ENCODE peak calls at places on chromosomes 11 and 22, in nine cellular contexts. O is HL-60, D is A549, I is SK-N-SH, S is HepG2, L is GM23338, X is HCT116, F is GM12878, C is K562. G is an unnamed sample.

GRCh38 chr22:27041745-27042144 is 384.4 kb downstream of the MIAT start:
- DNase-seq in L (no peak), X (no peak), D (no peak), C (no peak), S (no peak), I (no peak), O (no peak), F (no peak), G (no peak)

GRCh38 chr11:62008177-62008576 is 40.7 kb upstream of the FTH1 start:
- DNase-seq in D (no peak), O (no peak), S (no peak), F (no peak), X (no peak), I (no peak), C (no peak), L (no peak), G (no peak)

GRCh38 chr22:45468872-45469572 is 33.7 kb upstream of the FBLN1 start:
- DNase-seq in O (no peak), C (no peak), S (no peak), D (no peak), X (no peak), I (no peak), F (no peak), L (no peak), G (no peak)

GRCh38 chr11:19660076-19660475 is 52.6 kb upstream of the NAV2 start:
- DNase-seq in D (peak; percentile 81), I (no peak), O (no peak), F (peak; percentile 61), L (no peak), C (peak; percentile 57), S (peak; percentile 52), X (peak; percentile 88), G (peak; percentile 75)

GRCh38 chr11:44737686-44738085 is 10.9 kb downstream of the TSPAN18 start:
- DNase-seq in I (no peak), S (no peak), F (no peak), C (no peak), X (no peak), L (no peak), D (no peak), O (no peak), G (no peak)

GRCh38 chr22:31445642-31446041 is 44.0 kb downstream of the EIF4ENIF1 start:
- DNase-seq in I (no peak), S (no peak), O (no peak), X (no peak), D (no peak), L (no peak), C (no peak), F (no peak), G (no peak)

GRCh38 chr22:49350441-49351121 is 477.1 kb downstream of the BRD1 start:
- DNase-seq in C (no peak), S (no peak), D (no peak), F (no peak), O (no peak), X (no peak), L (no peak), I (no peak), G (no peak)

GRCh38 chr11:91350931-91351330 is 873.7 kb upstream of the FAT3 start:
- DNase-seq in F (no peak), D (no peak), S (no peak), I (no peak), L (peak; percentile 34), O (no peak), C (no peak), X (no peak), G (no peak)

GRCh38 chr22:40329466-40329865 is 16.8 kb upstream of the ADSL start:
- DNase-seq in S (no peak), O (no peak), C (no peak), X (no peak), I (no peak), D (no peak), F (no peak), L (no peak), G (no peak)

GRCh38 chr22:27842994-27843431 is 41.5 kb upstream of the MN1 start:
- DNase-seq in L (no peak), C (no peak), I (peak; percentile 46), S (no peak), F (no peak), X (no peak), O (no peak), D (no peak), G (no peak)

GRCh38 chr22:46674367-46674781 is 54.2 kb downstream of the GRAMD4 start:
- DNase-seq in F (no peak), I (no peak), L (no peak), D (no peak), C (no peak), X (no peak), S (no peak), O (peak; percentile 32), G (no peak)

GRCh38 chr11:112163875-112164521 is at the start of gene IL18:
- DNase-seq in D (peak; percentile 88), F (no peak), L (peak; percentile 69), O (peak; percentile 41), X (peak; percentile 78), C (peak; percentile 53), S (no peak), I (no peak), G (peak; percentile 78)

GRCh38 chr11:118789501-118790356 is 1.2 kb downstream of the DDX6 start:
- DNase-seq in L (peak; percentile 47), F (peak; percentile 19), X (no peak), I (no peak), D (peak; percentile 12), O (no peak), S (no peak), C (peak; percentile 38), G (no peak)

GRCh38 chr22:36375071-36375980 is 12.4 kb downstream of the MYH9 start:
- DNase-seq in F (no peak), C (no peak), S (no peak), D (no peak), L (no peak), I (no peak), O (no peak), X (no peak), G (no peak)

GRCh38 chr11:925158-925495 is 543 bp upstream of the AP2A2 start:
- DNase-seq in D (no peak), X (no peak), F (no peak), L (peak; percentile 52), O (no peak), I (no peak), C (peak; percentile 37), S (no peak), G (no peak)

GRCh38 chr22:22940961-22941605 is 53.5 kb downstream of the IGLL5 start:
- DNase-seq in L (no peak), I (no peak), F (no peak), S (no peak), O (no peak), C (no peak), D (no peak), X (no peak), G (no peak)
- TF ChIP-seq REST in L (no peak), I (no peak), F (no peak), S (no peak), O (no peak), C (no peak), D (no peak), X (no peak), G (no peak)

GRCh38 chr11:131883332-131883731 is 512.9 kb downstream of the NTM start:
- DNase-seq in X (no peak), L (peak; percentile 59), O (no peak), F (no peak), I (no peak), C (no peak), D (no peak), S (no peak), G (no peak)

GRCh38 chr11:131886201-131886600 is 515.8 kb downstream of the NTM start:
- DNase-seq in F (no peak), I (no peak), O (no peak), S (no peak), L (no peak), C (no peak), D (no peak), X (no peak), G (no peak)

GRCh38 chr11:131884461-131885073 is 514.2 kb downstream of the NTM start:
- DNase-seq in I (no peak), L (no peak), D (no peak), X (no peak), S (no peak), C (no peak), O (no peak), F (no peak), G (no peak)

GRCh38 chr11:131888230-131888826 is 517.9 kb downstream of the NTM start:
- DNase-seq in X (no peak), L (no peak), O (no peak), I (no peak), S (no peak), D (no peak), C (no peak), F (no peak), G (no peak)

GRCh38 chr11:131885371-131885770 is 515.0 kb downstream of the NTM start:
- DNase-seq in I (no peak), L (no peak), F (no peak), D (no peak), X (no peak), O (no peak), C (no peak), S (no peak), G (no peak)
- TF ChIP-seq REST in I (no peak), L (no peak), F (no peak), D (no peak), X (no peak), O (no peak), C (no peak), S (no peak), G (no peak)

GRCh38 chr11:63889344-63889743 is 27.6 kb downstream of the RCOR2 start:
- DNase-seq in L (no peak), C (no peak), X (no peak), S (no peak), D (no peak), F (no peak), I (no peak), O (no peak), G (no peak)

GRCh38 chr11:63890368-63890767 is 26.6 kb downstream of the RCOR2 start:
- DNase-seq in D (no peak), I (no peak), X (no peak), C (no peak), F (no peak), L (no peak), O (no peak), S (no peak), G (no peak)

GRCh38 chr11:63887600-63887999 is 29.4 kb downstream of the RCOR2 start:
- DNase-seq in D (no peak), O (no peak), X (no peak), I (no peak), C (no peak), S (no peak), F (no peak), L (peak; percentile 56), G (no peak)

GRCh38 chr11:63892233-63892632 is 24.7 kb downstream of the RCOR2 start:
- DNase-seq in O (no peak), I (no peak), S (no peak), X (no peak), C (no peak), F (no peak), L (no peak), D (no peak), G (no peak)

GRCh38 chr11:63888170-63889086 is 28.5 kb downstream of the RCOR2 start:
- DNase-seq in C (peak; percentile 89), S (peak; percentile 81), L (peak; percentile 84), F (no peak), X (no peak), I (no peak), D (peak; percentile 32), O (peak; percentile 86), G (no peak)
- TF ChIP-seq REST in C (no peak), S (no peak), L (no peak), F (no peak), X (no peak), I (no peak), D (no peak), O (no peak), G (no peak)

GRCh38 chr11:31987118-31988005 is 103.5 kb upstream of the RCN1 start:
- DNase-seq in O (no peak), L (peak; percentile 79), I (peak; percentile 44), X (no peak), C (no peak), D (no peak), F (no peak), S (no peak), G (no peak)
- TF ChIP-seq REST in O (peak; percentile 62), L (peak; percentile 65), I (peak; percentile 91), X (no peak), C (no peak), D (no peak), F (no peak), S (no peak), G (no peak)

G was measured in Panc1.